ENCODE peak calls at places on chromosomes 16 and 17, in nine cellular contexts. D, A, S, V, P, U, R, G and I are unnamed samples.

GRCh38 chr16:88050952-88051660 is 99.9 kb downstream of the BANP start:
- DNase-seq in D (no peak), A (no peak), S (no peak), V (no peak), P (no peak), U (no peak), R (no peak), G (no peak), I (no peak)

GRCh38 chr16:21156767-21157467 is 1.6 kb upstream of the LDAF1 start:
- DNase-seq in D (no peak), A (peak), S (no peak), V (peak), P (peak), U (peak), R (peak), G (peak), I (no peak)

GRCh38 chr16:54501797-54502196 is 215.2 kb upstream of the IRX3 start:
- DNase-seq in D (no peak), A (no peak), S (no peak), V (no peak), P (no peak), U (no peak), R (no peak), G (no peak), I (no peak)

GRCh38 chr17:7589204-7589868 is 558 bp downstream of the SOX15 start:
- DNase-seq in D (peak), A (peak), S (no peak), V (peak), P (peak), U (peak), R (peak), G (peak), I (no peak)

GRCh38 chr17:27929990-27930389 is 36.8 kb upstream of the LYRM9 start:
- DNase-seq in D (no peak), A (no peak), S (no peak), V (no peak), P (no peak), U (no peak), R (no peak), G (no peak), I (no peak)

GRCh38 chr17:61997649-61998048 is 67.4 kb downstream of the MED13 start:
- DNase-seq in D (no peak), A (no peak), S (no peak), V (no peak), P (no peak), U (peak), R (no peak), G (no peak), I (no peak)

GRCh38 chr17:34300652-34301390 is 15.3 kb downstream of the CCL11 start:
- DNase-seq in D (no peak), A (no peak), S (no peak), V (no peak), P (no peak), U (no peak), R (no peak), G (no peak), I (no peak)

GRCh38 chr16:65312071-65312470 is 190.2 kb upstream of the CDH11 start:
- DNase-seq in D (no peak), A (no peak), S (no peak), V (no peak), P (no peak), U (no peak), R (no peak), G (no peak), I (no peak)

GRCh38 chr17:47714773-47715396 is 18.2 kb upstream of the TBX21 start:
- DNase-seq in D (no peak), A (no peak), S (no peak), V (no peak), P (no peak), U (no peak), R (no peak), G (no peak), I (no peak)